ENCODE peak calls at places on chromosomes 6 and 20, in four cellular contexts. T is ovary, K is GM13977, U is endodermal cell. R is an unnamed sample.

GRCh38 chr20:32675223-32675975 is 1.7 kb upstream of the C20orf203 start:
- DNase-seq in U (no peak), K (no peak), T (no peak), R (no peak)

GRCh38 chr6:168372871-168373270 is 53.3 kb upstream of the DACT2 start:
- DNase-seq in T (no peak), K (no peak), U (no peak), R (no peak)

GRCh38 chr6:4607026-4607704 is 169.0 kb upstream of the CDYL start:
- DNase-seq in U (peak; percentile 43), T (no peak), K (no peak), R (no peak)

GRCh38 chr20:47389867-47390347 is 33.4 kb upstream of the ZMYND8 start:
- DNase-seq in K (no peak), T (no peak), U (no peak), R (no peak)

GRCh38 chr6:43779864-43780260 is 9.9 kb downstream of the VEGFA start:
- DNase-seq in T (peak; percentile 24), K (no peak), U (no peak), R (no peak)

GRCh38 chr6:153989989-153990388 is 49.1 kb upstream of the OPRM1 start:
- DNase-seq in T (no peak), K (no peak), U (no peak), R (no peak)

GRCh38 chr6:148455225-148455624 is 112.6 kb downstream of the SASH1 start:
- DNase-seq in U (peak; percentile 23), T (no peak), K (no peak), R (no peak)

GRCh38 chr6:130587778-130588520 is 222.1 kb downstream of the TMEM200A start:
- DNase-seq in K (no peak), U (no peak), T (no peak), R (no peak)

GRCh38 chr20:31698803-31699718 is 23.6 kb downstream of the BCL2L1 start:
- DNase-seq in T (no peak), K (peak; percentile 78), U (peak; percentile 48), R (no peak)

GRCh38 chr20:31972481-31973386 is 4.8 kb downstream of the XKR7 start:
- DNase-seq in T (no peak), U (peak; percentile 60), K (no peak), R (peak; percentile 30)

GRCh38 chr6:147043994-147044477 is 160.2 kb upstream of the STXBP5 start:
- DNase-seq in U (no peak), K (no peak), T (no peak), R (no peak)

GRCh38 chr6:136666041-136666440 is 115.8 kb upstream of the MAP7 start:
- DNase-seq in U (no peak), K (no peak), T (no peak), R (no peak)

GRCh38 chr6:1970151-1970561 is 275.2 kb downstream of the GMDS start:
- DNase-seq in K (no peak), T (no peak), U (peak; percentile 49), R (peak; percentile 18)

GRCh38 chr6:11328613-11329247 is 96.3 kb upstream of the NEDD9 start:
- DNase-seq in T (no peak), K (no peak), U (no peak), R (no peak)

GRCh38 chr6:30890646-30891449 is 6.5 kb downstream of the DDR1 start:
- DNase-seq in T (peak; percentile 13), K (no peak), U (no peak), R (no peak)

GRCh38 chr6:16639689-16640480 is 121.4 kb downstream of the ATXN1 start:
- DNase-seq in T (no peak), K (no peak), U (no peak), R (no peak)

GRCh38 chr20:9211016-9211760 is 142.3 kb downstream of the PLCB4 start:
- DNase-seq in T (no peak), K (no peak), U (no peak), R (no peak)

GRCh38 chr20:9214676-9215075 is 145.8 kb downstream of the PLCB4 start:
- DNase-seq in T (no peak), U (no peak), K (no peak), R (no peak)

GRCh38 chr20:9220874-9221547 is 152.1 kb downstream of the PLCB4 start:
- DNase-seq in T (no peak), K (no peak), U (peak; percentile 55), R (no peak)

GRCh38 chr20:9218412-9219001 is 149.6 kb downstream of the PLCB4 start:
- DNase-seq in K (no peak), U (no peak), T (no peak), R (peak; percentile 16)

GRCh38 chr20:9215539-9215938 is 146.7 kb downstream of the PLCB4 start:
- DNase-seq in T (no peak), U (no peak), K (no peak), R (no peak)
- TF ChIP-seq CTCF in T (no peak), U (peak; percentile 81), K (peak; percentile 25), R (no peak)

DNA sequence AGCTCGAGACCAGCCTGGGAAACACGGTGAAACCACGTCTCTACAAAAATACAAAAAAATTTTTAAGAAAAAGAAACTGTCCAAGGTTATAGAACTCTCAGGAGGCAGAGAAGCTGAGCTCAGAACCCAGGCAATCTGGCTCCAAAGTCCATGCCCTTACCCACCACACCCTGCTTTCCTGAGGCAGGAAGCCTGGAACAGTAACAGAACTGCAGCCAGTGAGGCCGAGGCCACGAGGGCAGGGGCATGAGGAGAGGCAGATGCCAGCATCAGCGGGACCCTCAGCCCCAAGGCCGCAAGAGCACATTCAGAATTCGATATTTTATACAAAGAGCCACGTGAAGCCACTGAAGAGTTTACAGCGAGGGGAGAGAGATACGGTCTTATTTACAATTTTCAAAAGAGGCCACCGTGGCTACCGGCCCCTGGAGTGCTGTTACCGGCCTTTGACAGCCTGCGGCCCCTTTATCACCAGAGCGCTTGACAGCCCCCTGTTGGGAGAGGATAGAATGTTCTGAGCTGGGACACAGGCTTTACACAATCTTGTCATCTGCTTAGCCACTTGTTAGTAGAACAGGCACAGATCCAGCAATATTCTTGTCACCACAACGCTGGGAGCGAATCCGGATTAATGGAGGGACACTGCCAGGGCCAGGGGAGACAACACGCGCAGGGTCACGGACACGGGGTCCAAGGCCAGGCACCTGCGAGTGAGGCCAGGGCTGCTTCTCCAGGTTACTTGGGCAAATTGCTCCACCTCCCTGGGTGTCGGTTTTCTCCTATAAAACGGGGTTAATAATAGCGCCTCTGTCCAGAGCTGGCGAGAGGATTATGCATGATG is 5.6 kb downstream of the SPATA2 start:
- DNase-seq in K (no peak), U (peak; percentile 81), T (no peak), R (peak; percentile 61)
- TF ChIP-seq CTCF in K (no peak), U (peak; percentile 77), T (no peak), R (peak; percentile 58)

DNA sequence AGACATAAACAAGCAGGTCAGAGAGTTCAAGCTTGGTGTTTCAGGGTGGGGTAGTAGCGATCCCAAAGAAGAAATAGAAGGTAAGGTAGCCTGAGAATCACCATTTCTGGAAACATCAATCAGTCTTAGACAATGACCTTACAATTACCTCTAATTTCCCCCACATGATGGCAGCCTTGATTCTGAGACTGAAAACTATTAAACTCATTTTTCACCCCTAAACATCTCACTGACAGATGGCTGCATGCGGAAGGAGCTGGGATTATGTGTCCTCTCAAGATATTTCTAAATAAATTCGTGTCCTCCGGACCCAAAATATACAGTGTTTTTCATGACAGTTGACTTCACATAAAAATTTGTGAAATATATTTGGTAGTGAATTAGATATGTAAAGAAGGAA is 61.0 kb downstream of the KIF6 start:
- DNase-seq in K (no peak), U (no peak), T (no peak), R (no peak)
- TF ChIP-seq CTCF in K (no peak), U (no peak), T (no peak), R (no peak)

DNA sequence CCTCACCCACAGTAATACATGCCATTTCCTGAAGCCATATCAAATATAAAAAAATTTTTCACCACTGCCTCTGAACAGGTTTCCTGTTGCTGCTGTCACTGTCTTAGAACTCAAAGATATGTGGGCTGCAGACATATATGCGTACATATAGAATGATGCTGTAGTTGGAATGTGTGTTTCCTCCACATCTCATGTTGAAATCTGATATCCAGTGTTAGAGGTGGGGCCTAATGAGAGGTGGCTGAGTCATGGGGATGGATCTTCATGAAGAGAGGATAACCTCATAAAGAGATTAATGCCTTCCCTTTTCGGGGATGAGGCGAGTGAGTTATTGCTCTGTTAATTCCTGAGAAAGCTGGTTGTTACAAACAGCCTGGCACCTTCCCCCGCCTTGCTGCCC is 7.7 kb upstream of the SCP2D1 start:
- DNase-seq in K (no peak), U (no peak), T (no peak), R (no peak)
- TF ChIP-seq CTCF in K (no peak), U (no peak), T (no peak), R (no peak)

GRCh38 chr6:135087403-135087802 is 32.8 kb upstream of the HBS1L start:
- DNase-seq in T (no peak), U (no peak), K (no peak), R (no peak)
- TF ChIP-seq CTCF in T (no peak), U (peak; percentile 63), K (peak; percentile 38), R (no peak)

GRCh38 chr20:13611726-13612125 is 27.0 kb downstream of the TASP1 start:
- DNase-seq in T (no peak), U (no peak), K (no peak), R (no peak)

GRCh38 chr20:13613917-13614316 is 24.8 kb downstream of the TASP1 start:
- DNase-seq in U (no peak), T (no peak), K (no peak), R (no peak)

GRCh38 chr20:13610205-13610604 is 28.5 kb downstream of the TASP1 start:
- DNase-seq in U (peak; percentile 80), K (peak; percentile 12), T (no peak), R (no peak)
- TF ChIP-seq CTCF in U (peak; percentile 86), K (peak; percentile 32), T (no peak), R (peak; percentile 13)

GRCh38 chr20:21615617-21616080 is 89.8 kb upstream of the PAX1 start:
- DNase-seq in T (peak; percentile 37), U (peak; percentile 91), K (peak; percentile 59), R (peak; percentile 78)
- TF ChIP-seq CTCF in T (no peak), U (peak; percentile 96), K (peak; percentile 88), R (peak; percentile 88)

R was measured in nephron progenitor cell.